ENCODE peak calls at places on chromosomes 2 and 18, in nine cellular contexts. K is GM12878, Q is HL-60, A is GM23338, V is HCT116, N is K562, B is stomach, Z is transverse colon, O is spleen. M is an unnamed sample.

GRCh38 chr18:13216732-13217465 is 1.7 kb upstream of the LDLRAD4 start:
- DNase-seq in K (no peak), Q (no peak), A (peak; percentile 61), V (no peak), N (no peak), B (peak; percentile 46), Z (peak; percentile 53), O (no peak), M (no peak)

GRCh38 chr2:159226059-159226461 is 60.4 kb downstream of the WDSUB1 start:
- DNase-seq in K (no peak), Q (peak; percentile 59), A (no peak), V (peak; percentile 29), N (peak; percentile 60), B (peak; percentile 31), Z (no peak), O (no peak), M (peak; percentile 64)

GRCh38 chr2:213306320-213306942 is 22.2 kb downstream of the SPAG16 start:
- DNase-seq in K (no peak), Q (no peak), A (no peak), V (no peak), N (no peak), B (peak; percentile 44), Z (peak; percentile 28), O (no peak), M (no peak)

GRCh38 chr2:113700186-113700841 is 56.1 kb downstream of the SLC35F5 start:
- DNase-seq in K (peak; percentile 51), Q (peak; percentile 88), A (peak; percentile 79), V (no peak), N (peak; percentile 72), B (no peak), Z (no peak), O (peak; percentile 86), M (no peak)

GRCh38 chr2:230326453-230327417 is at the start of gene SP140L:
- DNase-seq in K (peak; percentile 55), Q (peak; percentile 83), A (peak; percentile 9), V (peak; percentile 49), N (peak; percentile 54), B (peak; percentile 77), Z (peak; percentile 85), O (peak; percentile 96), M (no peak)

GRCh38 chr2:24538720-24539119 is 47.7 kb downstream of the NCOA1 start:
- DNase-seq in K (no peak), Q (no peak), A (no peak), V (no peak), N (no peak), B (no peak), Z (no peak), O (no peak), M (no peak)

GRCh38 chr2:120590841-120591240 is 144.8 kb upstream of the GLI2 start:
- DNase-seq in K (no peak), Q (no peak), A (no peak), V (no peak), N (no peak), B (no peak), Z (no peak), O (no peak), M (no peak)

GRCh38 chr18:48842259-48843061 is 108.3 kb downstream of the SMAD7 start:
- DNase-seq in K (no peak), Q (no peak), A (no peak), V (no peak), N (peak; percentile 24), B (peak; percentile 44), Z (peak; percentile 31), O (peak; percentile 85), M (no peak)

GRCh38 chr2:138985881-138986280 is 205.7 kb upstream of the NXPH2 start:
- DNase-seq in K (no peak), Q (no peak), A (no peak), V (no peak), N (no peak), B (no peak), Z (no peak), O (no peak), M (no peak)

GRCh38 chr2:138293549-138293948 is 208.0 kb upstream of the SPOPL start:
- DNase-seq in K (no peak), Q (no peak), A (no peak), V (no peak), N (no peak), B (no peak), Z (no peak), O (no peak), M (no peak)

GRCh38 chr18:10101293-10101701 is 187.5 kb downstream of the VAPA start:
- DNase-seq in K (no peak), Q (no peak), A (peak; percentile 27), V (no peak), N (no peak), B (no peak), Z (no peak), O (no peak), M (no peak)

GRCh38 chr2:20526146-20526545 is 79.3 kb downstream of the RHOB start:
- DNase-seq in K (no peak), Q (no peak), A (no peak), V (no peak), N (no peak), B (no peak), Z (no peak), O (no peak), M (no peak)

GRCh38 chr2:61726456-61727209 is 127.2 kb downstream of the FAM161A start:
- DNase-seq in K (no peak), Q (no peak), A (no peak), V (no peak), N (no peak), B (no peak), Z (no peak), O (no peak), M (no peak)

DNA sequence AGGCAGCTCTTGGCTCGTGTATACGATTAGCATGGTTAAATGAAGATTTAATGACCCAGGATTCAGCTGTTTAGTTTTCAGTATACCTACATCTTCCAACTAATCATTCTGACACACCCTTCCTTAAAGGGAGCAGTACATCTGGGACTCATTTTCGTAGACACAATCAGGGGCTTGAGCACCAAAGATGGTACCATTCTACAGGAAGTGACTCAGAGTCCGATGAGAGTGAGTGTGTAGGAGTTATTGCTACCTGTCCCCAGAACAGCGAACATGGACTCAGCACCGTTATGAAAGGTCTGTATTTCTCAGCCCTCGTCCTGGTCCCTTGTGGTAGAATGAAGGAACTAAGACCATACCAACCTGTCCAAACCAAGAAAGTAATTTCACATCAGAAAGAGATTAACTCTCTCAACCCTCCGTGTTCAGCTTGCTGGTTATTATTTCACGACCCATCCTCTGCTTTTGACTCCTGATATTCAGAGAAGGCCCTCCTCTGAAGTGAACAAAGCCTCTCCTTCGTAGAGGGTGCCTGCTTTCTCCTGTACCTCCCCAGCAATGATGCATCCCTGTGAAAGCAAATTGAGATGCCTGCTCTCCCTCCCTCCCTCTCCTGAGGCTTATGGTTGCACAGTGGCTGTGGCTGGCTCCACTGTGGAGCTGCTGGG is 214.8 kb downstream of the MTX2 start:
- DNase-seq in K (no peak), Q (no peak), A (no peak), V (no peak), N (no peak), B (no peak), Z (no peak), O (no peak), M (no peak)
- TF ChIP-seq CTCF in K (no peak), Q (no peak), A (no peak), V (no peak), N (no peak), B (no peak), Z (no peak), O (no peak), M (no peak)

DNA sequence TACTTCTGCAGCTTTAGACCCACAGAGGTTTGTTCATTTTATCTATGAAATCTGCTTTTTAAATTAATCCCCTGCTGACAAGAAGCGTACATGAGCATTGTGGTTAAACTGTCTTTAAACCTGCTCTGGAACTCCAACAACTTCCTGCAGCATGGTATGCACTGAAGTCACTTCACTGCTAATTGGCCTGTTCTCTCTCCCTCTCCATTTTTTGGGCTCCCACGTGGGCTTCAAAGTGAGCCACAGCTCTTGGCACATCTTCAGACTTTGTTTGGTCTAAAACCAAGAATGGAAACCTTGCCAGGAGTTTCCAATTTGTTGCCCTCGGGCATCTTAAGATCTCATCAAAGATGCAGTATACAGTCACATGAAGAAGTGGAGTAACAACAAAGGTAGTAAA is 311.4 kb downstream of the LRRTM1 start:
- DNase-seq in K (no peak), Q (peak; percentile 72), A (no peak), V (no peak), N (no peak), B (no peak), Z (no peak), O (no peak), M (no peak)
- TF ChIP-seq POLR2AphosphoS5 in K (no peak), Q (peak; percentile 88), A (no peak), V (no peak), N (no peak), B (no peak), Z (no peak), O (no peak), M (no peak)

GRCh38 chr18:41144444-41144843 is 810.6 kb upstream of the PIK3C3 start:
- DNase-seq in K (no peak), Q (no peak), A (no peak), V (no peak), N (no peak), B (no peak), Z (no peak), O (no peak), M (no peak)
- H3K27ac ChIP-seq in K (no peak overlapping the region), Q (no peak overlapping the region), A (no peak overlapping the region), V (no peak overlapping the region), N (no peak overlapping the region), B (no peak overlapping the region), Z (no peak overlapping the region), O (no peak overlapping the region), M (no peak overlapping the region)

GRCh38 chr18:34709104-34709503 is 994 bp upstream of the DTNA start:
- DNase-seq in K (no peak), Q (no peak), A (no peak), V (no peak), N (no peak), B (no peak), Z (no peak), O (no peak), M (no peak)
- TF ChIP-seq CTCF in K (no peak), Q (no peak), A (no peak), V (no peak), N (no peak), B (no peak), Z (no peak), O (no peak), M (no peak)

GRCh38 chr2:85342156-85342555 is 12.2 kb downstream of the RETSAT start:
- DNase-seq in K (no peak), Q (no peak), A (peak; percentile 27), V (no peak), N (no peak), B (no peak), Z (no peak), O (no peak), M (no peak)
- TF ChIP-seq POLR2AphosphoS5 in K (no peak), Q (no peak), A (no peak), V (no peak), N (no peak), B (no peak), Z (no peak), O (no peak), M (no peak)

M was measured in vagina.